ENCODE peak calls at places on chromosomes 2 and 18, in seven cellular contexts. W is ascending aorta, K is fibroblast of the aortic adventitia, O is kidney epithelial cell, B is fibroblast of lung, R is pancreas, A is DND-41. L is an unnamed sample.

GRCh38 chr2:240372051-240372450 is 63.4 kb upstream of the GPC1 start:
- DNase-seq in W (no peak), K (no peak), O (no peak), B (no peak), R (peak), A (no peak), L (no peak)

GRCh38 chr2:227860116-227860724 is 11.2 kb upstream of the DAW1 start:
- DNase-seq in W (peak), K (peak), O (no peak), B (no peak), R (no peak), A (no peak), L (peak)

GRCh38 chr18:67379991-67380390 is 136.5 kb downstream of the DSEL start:
- DNase-seq in W (no peak), K (peak), O (no peak), B (peak), R (no peak), A (no peak), L (peak)

GRCh38 chr2:159695798-159696448 is 16.4 kb upstream of the MARCHF7 start:
- DNase-seq in W (no peak), K (no peak), O (no peak), B (no peak), R (no peak), A (no peak), L (no peak)

GRCh38 chr2:190553254-190553653 is 18.7 kb upstream of the NEMP2 start:
- DNase-seq in W (no peak), K (no peak), O (no peak), B (no peak), R (no peak), A (no peak), L (no peak)

GRCh38 chr2:19774788-19775156 is 127.0 kb downstream of the TTC32 start:
- DNase-seq in W (no peak), K (no peak), O (no peak), B (peak), R (no peak), A (no peak), L (no peak)

GRCh38 chr2:28435796-28436425 is 43.3 kb downstream of the FOSL2 start:
- DNase-seq in W (no peak), K (no peak), O (peak), B (no peak), R (no peak), A (no peak), L (no peak)

GRCh38 chr2:177429688-177430325 is 37.2 kb downstream of the AGPS start:
- DNase-seq in W (no peak), K (peak), O (peak), B (peak), R (no peak), A (no peak), L (peak)

GRCh38 chr2:138028538-138028937 is 64.3 kb downstream of the HNMT start:
- DNase-seq in W (no peak), K (no peak), O (no peak), B (no peak), R (no peak), A (no peak), L (no peak)

GRCh38 chr2:238120463-238121298 is 17.8 kb upstream of the KLHL30 start:
- DNase-seq in W (no peak), K (peak), O (no peak), B (no peak), R (peak), A (no peak), L (peak)

GRCh38 chr2:223536546-223536945 is 65.6 kb downstream of the SCG2 start:
- DNase-seq in W (no peak), K (no peak), O (no peak), B (peak), R (no peak), A (no peak), L (no peak)

GRCh38 chr2:15800489-15801329 is 139.6 kb upstream of the MYCN start:
- DNase-seq in W (no peak), K (no peak), O (no peak), B (no peak), R (no peak), A (no peak), L (no peak)

GRCh38 chr2:183081908-183082307 is 3.4 kb downstream of the DUSP19 start:
- DNase-seq in W (no peak), K (peak), O (no peak), B (peak), R (no peak), A (no peak), L (peak)

GRCh38 chr2:236932711-236933300 is 152.9 kb upstream of the COPS8 start:
- DNase-seq in W (peak), K (no peak), O (no peak), B (peak), R (no peak), A (no peak), L (no peak)

GRCh38 chr18:60965856-60966255 is 367.4 kb upstream of the CDH20 start:
- DNase-seq in W (no peak), K (no peak), O (no peak), B (no peak), R (no peak), A (no peak), L (peak)

GRCh38 chr2:14137643-14138042 is 494.9 kb upstream of the LRATD1 start:
- DNase-seq in W (no peak), K (no peak), O (no peak), B (no peak), R (no peak), A (no peak), L (no peak)

GRCh38 chr2:236166781-236167296 is 1.3 kb downstream of the GBX2 start:
- DNase-seq in W (no peak), K (no peak), O (no peak), B (no peak), R (peak), A (no peak), L (no peak)

GRCh38 chr2:239149501-239149900 is 251.3 kb downstream of the HDAC4 start:
- DNase-seq in W (peak), K (no peak), O (no peak), B (no peak), R (peak), A (no peak), L (no peak)

GRCh38 chr18:23856466-23857175 is 157.9 kb upstream of the TTC39C start:
- DNase-seq in W (no peak), K (peak), O (no peak), B (peak), R (no peak), A (no peak), L (no peak)

GRCh38 chr18:72181241-72181764 is 362.8 kb downstream of the CBLN2 start:
- DNase-seq in W (no peak), K (no peak), O (no peak), B (no peak), R (no peak), A (no peak), L (no peak)

GRCh38 chr2:60530660-60531276 is 22.7 kb downstream of the BCL11A start:
- DNase-seq in W (no peak), K (no peak), O (no peak), B (peak), R (peak), A (peak), L (no peak)

GRCh38 chr2:214138779-214139178 is 272.1 kb upstream of the VWC2L start:
- DNase-seq in W (no peak), K (no peak), O (no peak), B (no peak), R (no peak), A (no peak), L (no peak)

GRCh38 chr2:225766431-225766830 is 366.9 kb downstream of the NYAP2 start:
- DNase-seq in W (no peak), K (peak), O (no peak), B (peak), R (no peak), A (no peak), L (peak)

GRCh38 chr2:164826293-164827243 is 15.1 kb downstream of the COBLL1 start:
- DNase-seq in W (peak), K (peak), O (no peak), B (no peak), R (no peak), A (peak), L (peak)

GRCh38 chr18:8707946-8708345 is 2.6 kb downstream of the MTCL1 start:
- DNase-seq in W (no peak), K (no peak), O (no peak), B (no peak), R (no peak), A (no peak), L (no peak)

GRCh38 chr18:8706545-8706980 is 1.2 kb downstream of the MTCL1 start:
- DNase-seq in W (no peak), K (no peak), O (no peak), B (no peak), R (peak), A (no peak), L (no peak)

GRCh38 chr18:8705941-8706544 is 687 bp downstream of the MTCL1 start:
- DNase-seq in W (no peak), K (no peak), O (no peak), B (no peak), R (peak), A (no peak), L (no peak)

GRCh38 chr18:8708670-8709069 is 3.3 kb downstream of the MTCL1 start:
- DNase-seq in W (no peak), K (no peak), O (no peak), B (no peak), R (no peak), A (no peak), L (no peak)

DNA sequence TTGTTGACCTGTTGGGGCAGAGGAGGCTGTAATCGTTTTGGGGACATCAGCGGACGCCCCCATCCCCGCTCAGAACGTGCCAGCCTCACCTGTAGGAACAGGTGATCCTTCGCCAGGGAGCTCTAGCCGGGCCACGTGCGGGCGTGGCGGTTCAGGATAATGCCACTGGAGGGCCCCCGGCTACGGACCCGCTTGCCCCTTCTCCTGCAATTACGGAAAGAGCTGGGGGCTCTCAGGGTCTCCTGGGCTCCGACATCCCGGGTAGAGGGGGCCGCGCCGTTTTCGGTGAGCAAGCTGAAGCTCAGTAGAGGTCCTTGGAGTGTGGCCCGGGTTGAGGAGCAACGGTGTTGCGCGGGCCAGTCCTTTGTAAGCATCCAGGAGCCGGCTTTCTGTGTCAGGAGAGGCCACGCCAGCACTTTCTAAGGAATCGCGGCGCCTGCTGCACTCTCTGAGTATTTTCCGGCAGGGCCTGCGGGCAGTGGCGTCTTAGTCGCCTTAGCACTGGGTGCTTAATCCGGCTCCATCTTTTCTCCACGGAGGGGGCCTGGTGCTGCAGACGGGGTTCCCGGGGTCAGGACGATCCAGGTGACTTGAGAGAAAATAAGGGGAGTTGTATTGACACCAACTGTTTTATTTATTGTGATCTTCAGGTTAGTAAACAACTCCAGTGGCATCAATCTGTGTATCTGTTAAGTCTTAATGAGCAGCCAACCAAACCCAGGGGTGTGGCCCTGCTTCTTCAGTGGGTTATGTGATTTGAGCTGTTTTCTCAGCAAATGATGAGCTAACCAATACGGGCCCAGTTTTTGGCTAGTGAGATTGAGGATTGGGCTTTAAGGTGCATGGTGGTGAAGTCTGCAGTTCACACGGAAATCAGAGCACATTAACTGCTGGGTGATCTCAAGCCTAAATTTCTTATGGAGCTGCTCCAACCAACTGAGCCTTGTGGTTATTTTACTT is 1.9 kb downstream of the MTCL1 start:
- DNase-seq in W (peak), K (peak), O (no peak), B (peak), R (peak), A (no peak), L (peak)
- TF ChIP-seq CTCF in W (no peak), K (peak), O (peak), B (no peak), R (no peak), A (no peak), L (no peak)

DNA sequence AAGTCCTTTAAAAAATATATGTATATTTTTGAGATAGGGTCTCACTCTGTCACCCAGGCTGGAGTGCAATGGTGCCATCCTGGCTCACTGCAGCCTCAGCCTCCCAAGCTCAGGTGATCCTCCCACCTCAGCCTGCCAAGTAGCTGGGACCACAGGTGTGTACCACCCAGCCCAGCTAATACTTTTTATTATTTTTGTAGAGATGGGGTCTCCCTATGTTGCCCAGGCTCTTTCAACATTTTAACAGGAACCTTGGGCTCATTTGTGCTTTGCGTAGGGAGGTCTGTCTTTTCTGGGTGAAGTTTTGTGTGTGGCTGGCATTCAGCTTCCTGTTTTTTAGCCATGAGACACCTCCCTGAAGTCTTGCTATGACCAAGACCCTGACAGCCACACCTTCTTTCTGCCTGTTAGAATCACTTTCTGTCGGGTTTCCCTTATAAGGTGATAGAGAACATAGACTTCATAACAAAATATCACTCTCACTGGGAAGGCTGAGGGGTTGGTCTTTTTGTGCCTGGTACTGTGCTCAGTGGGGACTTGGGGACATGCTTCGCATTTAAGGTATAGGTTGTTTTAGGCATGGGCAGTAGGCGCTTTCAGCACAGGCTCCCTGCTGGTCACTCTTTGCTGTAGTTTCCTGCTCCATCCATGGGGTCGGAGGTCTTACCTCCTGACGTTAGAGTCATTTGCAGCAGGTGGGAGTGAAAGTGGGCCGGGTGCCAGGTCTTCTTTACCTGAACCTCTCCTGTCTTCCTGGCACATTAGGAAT is 3.4 kb downstream of the RAB31 start:
- DNase-seq in W (peak), K (no peak), O (no peak), B (no peak), R (no peak), A (no peak), L (no peak)
- H3K4me3 ChIP-seq in W (peak), K (no peak), O (no peak), B (no peak), R (no peak), A (no peak), L (peak)

GRCh38 chr2:113273031-113273551 is 5.6 kb downstream of the PAX8 start:
- DNase-seq in W (no peak), K (no peak), O (peak), B (peak), R (no peak), A (peak), L (no peak)
- TF ChIP-seq CTCF in W (no peak), K (peak), O (peak), B (no peak), R (no peak), A (no peak), L (peak)

GRCh38 chr18:395481-396250 is 104.8 kb downstream of the COLEC12 start:
- DNase-seq in W (no peak), K (peak), O (no peak), B (peak), R (no peak), A (no peak), L (peak)
- H3K4me3 ChIP-seq in W (no peak), K (peak), O (no peak), B (no peak), R (no peak), A (no peak), L (no peak)

DNA sequence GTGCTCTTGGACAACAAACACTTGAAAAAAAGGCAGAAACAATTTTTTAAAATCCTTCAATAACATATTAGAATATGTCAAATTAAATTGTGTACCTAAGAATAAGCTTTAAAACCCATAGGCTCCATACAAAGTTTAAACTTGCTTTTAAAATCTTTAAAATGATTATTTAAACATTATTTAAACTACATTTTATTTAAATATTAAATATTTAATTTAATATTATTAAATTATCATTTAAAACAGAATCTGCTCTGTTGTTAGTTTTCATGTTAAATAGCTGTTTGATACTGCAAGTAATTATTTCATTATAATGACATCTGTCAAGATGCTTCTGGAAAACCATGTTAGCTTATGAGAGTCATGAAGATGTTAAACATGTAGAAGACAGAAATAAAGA is 75.6 kb downstream of the MAP4K3 start:
- DNase-seq in W (no peak), K (no peak), O (no peak), B (no peak), R (no peak), A (no peak), L (no peak)
- TF ChIP-seq CTCF in W (no peak), K (no peak), O (no peak), B (no peak), R (no peak), A (no peak), L (no peak)

GRCh38 chr18:7116832-7117389 is 686 bp downstream of the LAMA1 start:
- DNase-seq in W (no peak), K (no peak), O (no peak), B (no peak), R (peak), A (no peak), L (no peak)

GRCh38 chr18:7117390-7118355 is at the start of gene LAMA1:
- DNase-seq in W (no peak), K (no peak), O (no peak), B (no peak), R (peak), A (no peak), L (peak)

GRCh38 chr18:7111134-7111533 is 6.5 kb downstream of the LAMA1 start:
- DNase-seq in W (no peak), K (no peak), O (no peak), B (no peak), R (no peak), A (no peak), L (no peak)

GRCh38 chr18:7116001-7116831 is 1.4 kb downstream of the LAMA1 start:
- DNase-seq in W (no peak), K (peak), O (peak), B (peak), R (no peak), A (no peak), L (peak)
- H3K4me3 ChIP-seq in W (peak), K (peak), O (peak), B (peak), R (peak), A (no peak), L (peak)

GRCh38 chr2:161118722-161119121 is 41.5 kb upstream of the TANK start:
- DNase-seq in W (no peak), K (no peak), O (no peak), B (no peak), R (no peak), A (no peak), L (no peak)

GRCh38 chr2:161116463-161116960 is 43.7 kb upstream of the TANK start:
- DNase-seq in W (no peak), K (no peak), O (no peak), B (no peak), R (no peak), A (no peak), L (no peak)

GRCh38 chr2:161119483-161119882 is 40.7 kb upstream of the TANK start:
- DNase-seq in W (no peak), K (no peak), O (no peak), B (no peak), R (no peak), A (no peak), L (no peak)

GRCh38 chr2:161115605-161116097 is 44.6 kb upstream of the TANK start:
- DNase-seq in W (no peak), K (no peak), O (no peak), B (no peak), R (no peak), A (no peak), L (no peak)

DNA sequence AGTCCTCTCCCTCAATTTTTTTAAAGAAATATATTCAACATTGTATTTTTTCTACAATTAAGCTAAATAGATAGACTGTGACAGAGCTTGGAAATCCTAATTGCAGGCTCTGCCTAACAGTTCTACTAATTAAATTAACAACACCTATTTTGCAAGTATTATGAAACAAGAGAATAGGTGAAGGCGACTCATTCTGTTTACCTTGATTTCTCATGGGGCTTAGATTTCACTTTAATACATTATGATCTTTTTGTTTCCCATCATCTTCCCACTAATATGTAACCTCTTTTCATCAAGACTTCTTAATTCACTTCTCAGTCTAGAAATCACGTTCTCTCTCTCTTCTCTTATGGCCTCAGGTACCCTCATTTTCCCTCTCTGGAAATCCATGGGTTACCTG is 42.7 kb upstream of the TANK start:
- DNase-seq in W (no peak), K (no peak), O (no peak), B (no peak), R (no peak), A (no peak), L (no peak)
- TF ChIP-seq CTCF in W (no peak), K (no peak), O (no peak), B (no peak), R (no peak), A (no peak), L (no peak)

GRCh38 chr2:48356701-48357322 is 173.1 kb upstream of the STON1 start:
- DNase-seq in W (no peak), K (peak), O (peak), B (peak), R (no peak), A (peak), L (peak)
- H3K4me3 ChIP-seq in W (no peak), K (no peak), O (no peak), B (no peak), R (no peak), A (no peak), L (no peak)

DNA sequence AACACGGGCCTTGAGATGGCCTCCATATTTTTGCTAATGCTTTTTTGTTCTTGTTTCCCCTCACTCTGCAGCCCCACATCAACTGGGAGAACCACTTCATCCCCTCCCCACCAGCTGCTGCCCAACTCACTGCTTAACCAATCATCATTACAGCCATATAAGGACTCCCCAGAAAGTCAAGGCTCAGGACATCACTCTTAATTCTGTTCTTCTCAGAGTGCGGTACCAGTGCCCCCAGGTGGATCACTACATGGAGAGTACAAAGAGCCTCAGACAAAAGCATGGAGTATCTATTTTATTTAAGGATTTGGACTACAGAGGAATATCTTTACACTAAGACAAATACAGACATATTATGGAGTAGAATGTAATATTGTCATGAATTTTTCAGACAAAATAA is 340.6 kb downstream of the PAX3 start:
- DNase-seq in W (no peak), K (peak), O (no peak), B (no peak), R (no peak), A (no peak), L (peak)
- TF ChIP-seq CTCF in W (no peak), K (no peak), O (no peak), B (no peak), R (no peak), A (no peak), L (no peak)